ENCODE peak calls at places on chromosomes 12 and 14, in ten cellular contexts. C, Q, T, U, F, W, H, M, E and A are unnamed samples.
A peak's percentile ranks its signal among the peaks of the same experiment; 100 is the strongest.

GRCh38 chr12:22866406-22866805 is 241.4 kb downstream of the ETNK1 start:
- DNase-seq in C (no peak), E (no peak), U (no peak), M (no peak), Q (no peak), F (no peak), W (no peak), T (peak; percentile 45), H (no peak), A (no peak)

GRCh38 chr12:72679147-72679757 is 407.1 kb downstream of the TRHDE start:
- DNase-seq in C (no peak), M (no peak), W (no peak), E (no peak), T (no peak), F (no peak), H (no peak), U (no peak), Q (no peak), A (no peak)

GRCh38 chr14:74735113-74735512 is 22.2 kb downstream of the FCF1 start:
- DNase-seq in T (no peak), C (no peak), H (no peak), W (no peak), Q (no peak), F (no peak), E (no peak), U (no peak), M (no peak), A (no peak)

GRCh38 chr14:77157716-77158115 is 16.1 kb upstream of the ZDHHC22 start:
- DNase-seq in U (no peak), H (no peak), C (no peak), E (no peak), W (no peak), F (no peak), T (no peak), M (no peak), Q (no peak), A (no peak)

GRCh38 chr14:37599527-37600368 is 4.3 kb downstream of the TTC6 start:
- DNase-seq in H (no peak), C (no peak), W (peak; percentile 74), Q (no peak), U (no peak), T (no peak), E (no peak), M (no peak), F (no peak), A (no peak)

GRCh38 chr12:124396544-124397398 is 101.9 kb downstream of the RFLNA start:
- DNase-seq in E (no peak), T (no peak), H (no peak), U (no peak), C (no peak), F (peak; percentile 86), M (no peak), Q (no peak), W (no peak), A (no peak)

GRCh38 chr12:6950401-6950801 is 755 bp upstream of the PTPN6 start:
- DNase-seq in E (no peak), W (no peak), Q (no peak), M (no peak), C (no peak), F (no peak), T (no peak), H (no peak), U (no peak), A (no peak)

GRCh38 chr14:56181666-56182065 is 63.5 kb downstream of the PELI2 start:
- DNase-seq in U (no peak), C (no peak), Q (no peak), H (no peak), M (no peak), E (no peak), F (peak; percentile 35), W (no peak), T (peak; percentile 53), A (no peak)

GRCh38 chr12:120286768-120287490 is 4.8 kb downstream of the RNU4-2 start:
- DNase-seq in T (no peak), E (no peak), M (no peak), U (no peak), H (no peak), F (no peak), W (no peak), C (no peak), Q (no peak), A (no peak)

GRCh38 chr12:26689281-26689841 is 143.6 kb downstream of the ITPR2 start:
- DNase-seq in E (no peak), U (no peak), T (no peak), F (no peak), Q (no peak), M (no peak), H (no peak), C (peak; percentile 60), W (no peak), A (no peak)

GRCh38 chr14:104132981-104133380 is 5.4 kb upstream of the KIF26A start:
- DNase-seq in E (no peak), W (peak; percentile 78), C (no peak), H (no peak), M (no peak), T (no peak), Q (no peak), U (no peak), F (no peak), A (no peak)

GRCh38 chr14:76781648-76782051 is 20.4 kb downstream of the VASH1 start:
- DNase-seq in E (no peak), W (no peak), T (no peak), M (no peak), H (no peak), C (no peak), Q (no peak), U (no peak), F (no peak), A (no peak)

GRCh38 chr14:73491977-73492552 is 1.3 kb downstream of the RIOX1 start:
- DNase-seq in U (no peak), E (no peak), M (no peak), Q (no peak), F (no peak), C (no peak), H (no peak), T (no peak), W (no peak), A (no peak)

GRCh38 chr14:64645220-64645891 is 58.9 kb upstream of the PLEKHG3 start:
- DNase-seq in W (peak; percentile 55), H (peak; percentile 89), Q (peak; percentile 73), F (no peak), U (no peak), T (peak; percentile 77), E (peak; percentile 90), M (peak; percentile 91), C (peak; percentile 24), A (peak; percentile 100)
- H3K4me3 ChIP-seq in W (no peak overlapping the region), H (peak overlapping the region; percentile 13), Q (no peak overlapping the region), F (no peak overlapping the region), U (no peak overlapping the region), T (no peak overlapping the region), E (no peak overlapping the region), M (no peak overlapping the region), C (no peak overlapping the region), A (no peak overlapping the region)

GRCh38 chr14:91403069-91403600 is 14.5 kb downstream of the CCDC88C start:
- DNase-seq in W (no peak), U (no peak), H (no peak), Q (no peak), M (no peak), E (no peak), T (no peak), C (no peak), F (no peak), A (no peak)

GRCh38 chr14:91406982-91407381 is 10.6 kb downstream of the CCDC88C start:
- DNase-seq in F (no peak), Q (no peak), E (no peak), H (no peak), T (no peak), C (no peak), M (no peak), W (no peak), U (no peak), A (no peak)

GRCh38 chr14:91406451-91406850 is 11.2 kb downstream of the CCDC88C start:
- DNase-seq in T (no peak), W (no peak), U (no peak), H (no peak), C (no peak), Q (no peak), E (no peak), F (no peak), M (no peak), A (no peak)

GRCh38 chr14:91405241-91405721 is 12.3 kb downstream of the CCDC88C start:
- DNase-seq in U (peak; percentile 88), T (no peak), E (no peak), C (no peak), H (no peak), M (no peak), W (no peak), F (no peak), Q (no peak), A (no peak)

GRCh38 chr14:91405724-91406435 is 11.7 kb downstream of the CCDC88C start:
- DNase-seq in M (no peak), U (no peak), T (no peak), F (no peak), H (no peak), W (no peak), E (no peak), C (no peak), Q (no peak), A (no peak)
- H3K4me3 ChIP-seq in M (no peak overlapping the region), U (peak overlapping the region; percentile 36), T (no peak overlapping the region), F (no peak overlapping the region), H (no peak overlapping the region), W (no peak overlapping the region), E (no peak overlapping the region), C (no peak overlapping the region), Q (no peak overlapping the region), A (no peak overlapping the region)

GRCh38 chr12:59382678-59383425 is 213.0 kb upstream of the SLC16A7 start:
- DNase-seq in U (no peak), T (no peak), Q (no peak), E (no peak), M (peak; percentile 22), H (no peak), W (no peak), C (no peak), F (no peak), A (no peak)
- H3K4me3 ChIP-seq in U (no peak overlapping the region), T (no peak overlapping the region), Q (no peak overlapping the region), E (no peak overlapping the region), M (peak overlapping the region; percentile 9), H (peak overlapping the region; percentile 12), W (no peak overlapping the region), C (no peak overlapping the region), F (no peak overlapping the region), A (peak overlapping the region; percentile 35)

DNA sequence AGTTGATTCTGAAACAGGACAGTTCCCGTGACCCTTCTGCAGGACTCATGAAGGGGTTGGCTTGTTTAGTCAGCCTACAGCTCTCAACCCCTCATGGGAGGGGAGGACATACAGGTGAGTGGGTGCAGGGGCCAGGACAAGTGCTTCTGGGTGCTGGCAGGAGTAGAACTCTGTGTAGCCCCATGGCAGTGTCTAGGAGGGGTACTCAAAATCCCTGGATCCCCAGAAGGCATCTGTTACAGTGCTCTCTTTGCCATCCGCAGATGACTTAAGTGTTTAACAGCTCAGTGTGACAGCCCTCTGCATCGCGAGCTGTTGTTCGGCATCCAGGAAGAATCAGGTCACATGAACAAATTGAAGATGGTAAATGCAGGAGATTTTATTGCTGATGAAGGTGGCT is 91.0 kb downstream of the PIK3C2G start:
- DNase-seq in C (no peak), W (no peak), Q (no peak), E (no peak), T (no peak), U (no peak), M (no peak), F (no peak), H (no peak), A (no peak)
- H3K4me3 ChIP-seq in C (no peak overlapping the region), W (no peak overlapping the region), Q (no peak overlapping the region), E (no peak overlapping the region), T (no peak overlapping the region), U (no peak overlapping the region), M (no peak overlapping the region), F (no peak overlapping the region), H (no peak overlapping the region), A (no peak overlapping the region)

GRCh38 chr12:116971222-116971621 is 60.5 kb downstream of the FBXW8 start:
- DNase-seq in H (no peak), C (no peak), T (no peak), F (no peak), E (no peak), W (no peak), Q (no peak), U (no peak), M (no peak), A (no peak)
- H3K4me3 ChIP-seq in H (no peak overlapping the region), C (no peak overlapping the region), T (no peak overlapping the region), F (no peak overlapping the region), E (no peak overlapping the region), W (no peak overlapping the region), Q (no peak overlapping the region), U (no peak overlapping the region), M (no peak overlapping the region), A (no peak overlapping the region)